ENCODE peak calls at places on chromosomes 16 and 17, in nine cellular contexts. F is IMR-90, B is Peyer's patch, J is right lobe of liver, G is endothelial cell of umbilical vein, O is transverse colon, Y is adrenal gland, D is ovary, A is sigmoid colon. C is an unnamed sample.

GRCh38 chr17:73291260-73291801 is 20.5 kb downstream of the CDC42EP4 start:
- DNase-seq in F (peak; percentile 86), B (peak; percentile 58), J (peak; percentile 62), G (peak; percentile 18), O (peak; percentile 76), Y (peak; percentile 86), D (peak; percentile 69), A (peak; percentile 85), C (no peak)

GRCh38 chr17:19348806-19349205 is 13.7 kb downstream of the B9D1 start:
- DNase-seq in F (no peak), B (no peak), J (no peak), G (no peak), O (no peak), Y (no peak), D (peak; percentile 13), A (peak; percentile 58), C (no peak)

GRCh38 chr17:76579281-76579680 is 6.4 kb downstream of the ST6GALNAC2 start:
- DNase-seq in F (no peak), B (no peak), J (no peak), G (no peak), O (no peak), Y (no peak), D (no peak), A (no peak), C (no peak)

GRCh38 chr17:50209133-50209471 is 7.7 kb upstream of the COL1A1 start:
- DNase-seq in F (no peak), B (no peak), J (no peak), G (no peak), O (no peak), Y (no peak), D (no peak), A (no peak), C (no peak)

GRCh38 chr17:72270530-72270929 is 149.7 kb downstream of the SOX9 start:
- DNase-seq in F (peak; percentile 3), B (no peak), J (no peak), G (no peak), O (no peak), Y (peak; percentile 64), D (no peak), A (no peak), C (peak; percentile 32)

GRCh38 chr16:48180868-48181480 is 25.2 kb upstream of the ABCC12 start:
- DNase-seq in F (no peak), B (peak; percentile 59), J (peak; percentile 58), G (no peak), O (no peak), Y (no peak), D (no peak), A (peak; percentile 20), C (no peak)

GRCh38 chr17:56983380-56983779 is 5.4 kb downstream of the SCPEP1 start:
- DNase-seq in F (no peak), B (no peak), J (no peak), G (no peak), O (no peak), Y (no peak), D (no peak), A (no peak), C (no peak)

GRCh38 chr17:57868007-57868774 is 18.3 kb upstream of the MRPS23 start:
- DNase-seq in F (peak; percentile 94), B (peak; percentile 63), J (no peak), G (peak; percentile 91), O (peak; percentile 65), Y (peak; percentile 90), D (peak; percentile 88), A (peak; percentile 96), C (peak; percentile 50)

GRCh38 chr17:39525801-39526506 is 64.7 kb downstream of the CDK12 start:
- DNase-seq in F (no peak), B (no peak), J (no peak), G (no peak), O (no peak), Y (no peak), D (no peak), A (no peak), C (no peak)

GRCh38 chr16:77193377-77193776 is 2.4 kb downstream of the MON1B start:
- DNase-seq in F (no peak), B (no peak), J (no peak), G (no peak), O (no peak), Y (no peak), D (no peak), A (no peak), C (no peak)

GRCh38 chr17:50467114-50467854 is 1.4 kb downstream of the CHAD start:
- DNase-seq in F (no peak), B (no peak), J (no peak), G (no peak), O (no peak), Y (no peak), D (no peak), A (peak; percentile 40), C (no peak)

GRCh38 chr17:76584427-76585047 is 1.1 kb downstream of the ST6GALNAC2 start:
- DNase-seq in F (no peak), B (no peak), J (no peak), G (no peak), O (no peak), Y (no peak), D (no peak), A (peak; percentile 63), C (no peak)

GRCh38 chr17:17647521-17648178 is 33.6 kb upstream of the RAI1 start:
- DNase-seq in F (no peak), B (no peak), J (no peak), G (no peak), O (no peak), Y (no peak), D (no peak), A (no peak), C (no peak)

GRCh38 chr16:59210955-59211541 is 476.9 kb upstream of the GOT2 start:
- DNase-seq in F (peak; percentile 43), B (no peak), J (no peak), G (peak; percentile 97), O (no peak), Y (peak; percentile 33), D (no peak), A (no peak), C (peak; percentile 37)

GRCh38 chr16:482468-483185 is 44.9 kb upstream of the CAPN15 start:
- DNase-seq in F (no peak), B (no peak), J (no peak), G (no peak), O (no peak), Y (no peak), D (no peak), A (no peak), C (no peak)

GRCh38 chr16:56013962-56014552 is 138.9 kb upstream of the CES5A start:
- DNase-seq in F (peak; percentile 12), B (no peak), J (peak; percentile 46), G (peak; percentile 6), O (peak; percentile 8), Y (peak; percentile 34), D (no peak), A (no peak), C (peak; percentile 68)

GRCh38 chr17:43125133-43125966 is at the start of gene BRCA1:
- DNase-seq in F (peak; percentile 99), B (peak; percentile 90), J (peak; percentile 91), G (peak; percentile 98), O (peak; percentile 95), Y (peak; percentile 95), D (peak; percentile 94), A (peak; percentile 97), C (peak; percentile 97)

GRCh38 chr17:43125967-43126910 is 1.1 kb upstream of the BRCA1 start:
- DNase-seq in F (no peak), B (no peak), J (no peak), G (no peak), O (peak; percentile 14), Y (no peak), D (no peak), A (peak; percentile 66), C (no peak)

GRCh38 chr17:43132117-43132516 is 7.0 kb upstream of the BRCA1 start:
- DNase-seq in F (no peak), B (no peak), J (no peak), G (no peak), O (no peak), Y (no peak), D (no peak), A (peak; percentile 25), C (no peak)

GRCh38 chr17:43126911-43127290 is 1.7 kb upstream of the BRCA1 start:
- DNase-seq in F (no peak), B (no peak), J (no peak), G (no peak), O (no peak), Y (no peak), D (no peak), A (peak; percentile 53), C (no peak)

GRCh38 chr17:43129671-43130010 is 4.5 kb upstream of the BRCA1 start:
- DNase-seq in F (no peak), B (no peak), J (no peak), G (peak; percentile 42), O (no peak), Y (no peak), D (no peak), A (no peak), C (no peak)
- H3K4me3 ChIP-seq in F (no peak overlapping the region), B (no peak overlapping the region), J (no peak overlapping the region), G (no peak overlapping the region), O (no peak overlapping the region), Y (no peak overlapping the region), D (no peak overlapping the region), A (no peak overlapping the region), C (no peak overlapping the region)

DNA sequence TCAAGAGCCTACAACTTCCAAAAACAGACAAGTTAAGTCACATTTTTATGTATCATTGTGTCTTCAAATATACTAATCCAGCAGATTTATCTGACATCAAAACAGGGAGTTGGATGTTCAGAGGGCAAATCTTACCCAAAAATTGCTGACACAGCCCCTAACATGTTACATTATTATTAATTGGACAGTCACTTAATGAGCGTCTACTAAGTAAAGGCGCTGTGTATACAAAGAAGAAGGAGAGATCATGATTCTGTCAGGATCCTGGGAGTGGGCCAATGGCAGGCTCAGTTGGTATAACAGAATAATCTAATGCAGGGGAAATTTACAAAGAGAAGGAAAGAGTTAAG is 18.4 kb upstream of the CD300E start:
- DNase-seq in F (no peak), B (no peak), J (no peak), G (no peak), O (no peak), Y (no peak), D (no peak), A (no peak), C (no peak)
- H3K27me3 ChIP-seq in F (no peaks in the 10 kb centered on the region), B (no peaks in the 10 kb centered on the region), J (no peaks in the 10 kb centered on the region), G (no peaks in the 10 kb centered on the region), O (peaks cover 25% of the 10 kb centered on the region), Y (no peaks in the 10 kb centered on the region), D (no peaks in the 10 kb centered on the region), A (peaks cover 5% of the 10 kb centered on the region), C (no peaks in the 10 kb centered on the region)

GRCh38 chr17:30970757-30971567 is at the start of gene RNF135:
- DNase-seq in F (peak; percentile 82), B (peak; percentile 89), J (peak; percentile 75), G (peak; percentile 84), O (peak; percentile 88), Y (peak; percentile 85), D (peak; percentile 75), A (peak; percentile 92), C (peak; percentile 90)
- TF ChIP-seq POLR2A in F (peak; percentile 77), B (peak; percentile 84), J (peak; percentile 61), G (peak; percentile 99), O (peak; percentile 81), Y (peak; percentile 79), D (no peak), A (no peak), C (peak; percentile 6)

DNA sequence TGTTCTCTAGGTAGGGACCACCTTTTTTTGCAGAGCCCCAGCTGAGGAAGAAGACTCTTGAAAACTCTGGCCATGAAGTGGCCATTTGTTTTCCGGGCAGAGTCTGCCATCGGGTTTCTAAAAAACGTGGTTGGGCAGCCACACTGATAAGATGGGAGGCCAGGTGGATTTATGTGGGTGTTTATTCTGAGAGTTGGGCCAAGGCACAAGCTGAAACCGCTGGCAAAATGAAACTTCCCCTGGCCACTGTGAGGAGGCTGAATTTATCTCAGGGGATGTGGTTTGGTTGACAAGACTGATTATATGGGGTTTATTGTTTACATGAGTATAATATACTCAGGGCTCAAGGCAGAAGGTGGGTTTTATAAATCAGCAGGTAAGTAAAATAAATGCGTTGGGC is 421.8 kb downstream of the UTP18 start:
- DNase-seq in F (no peak), B (no peak), J (no peak), G (no peak), O (no peak), Y (no peak), D (no peak), A (no peak), C (no peak)
- H3K4me3 ChIP-seq in F (no peak overlapping the region), B (no peak overlapping the region), J (no peak overlapping the region), G (no peak overlapping the region), O (no peak overlapping the region), Y (no peak overlapping the region), D (no peak overlapping the region), A (no peak overlapping the region), C (no peak overlapping the region)